ENCODE peak calls at places on chromosomes 16 and 17, in five cellular contexts. B is naive B cell, R is glutamatergic neuron, O is transverse colon, Z is NCI-H774. X is an unnamed sample.

GRCh38 chr16:50742521-50743150 is 750 bp downstream of the CYLD start:
- DNase-seq in Z (no peak), R (peak), B (peak), O (peak), X (no peak)

GRCh38 chr16:81842564-81843242 is 63.6 kb downstream of the PLCG2 start:
- DNase-seq in Z (no peak), R (no peak), B (no peak), O (no peak), X (no peak)

GRCh38 chr16:77435240-77435819 is 496 bp upstream of the ADAMTS18 start:
- DNase-seq in B (no peak), R (no peak), O (no peak), Z (no peak), X (no peak)

GRCh38 chr17:59004338-59005111 is 102.2 kb downstream of the TRIM37 start:
- DNase-seq in R (peak), Z (peak), B (peak), O (peak), X (peak)

GRCh38 chr16:88777801-88778415 is 7.1 kb downstream of the PIEZO1 start:
- DNase-seq in B (no peak), R (peak), O (no peak), Z (no peak), X (no peak)

GRCh38 chr16:73068546-73069401 is 20.8 kb upstream of the ZFHX3 start:
- DNase-seq in Z (peak), R (no peak), B (no peak), O (peak), X (peak)

GRCh38 chr17:63514974-63515373 is 8.2 kb upstream of the KCNH6 start:
- DNase-seq in R (no peak), Z (no peak), O (no peak), B (no peak), X (no peak)

GRCh38 chr17:633641-634091 is 81.0 kb downstream of the VPS53 start:
- DNase-seq in Z (no peak), O (no peak), R (no peak), B (no peak), X (no peak)

GRCh38 chr17:77959926-77960521 is 1.5 kb downstream of the TNRC6C start:
- DNase-seq in R (no peak), B (no peak), O (no peak), Z (no peak), X (no peak)

GRCh38 chr17:50621562-50621961 is 13.1 kb upstream of the ABCC3 start:
- DNase-seq in R (no peak), Z (peak), B (no peak), O (no peak), X (no peak)

GRCh38 chr17:78394209-78394608 is 15.8 kb downstream of the PGS1 start:
- DNase-seq in O (no peak), R (no peak), B (no peak), Z (peak), X (peak)

GRCh38 chr17:42153919-42154491 is 784 bp downstream of the RAB5C start:
- DNase-seq in O (no peak), Z (no peak), R (no peak), B (no peak), X (no peak)

GRCh38 chr17:43814714-43815113 is 18.2 kb downstream of the MPP3 start:
- DNase-seq in Z (no peak), O (no peak), R (no peak), B (no peak), X (no peak)

GRCh38 chr17:77836557-77837041 is 121.9 kb upstream of the TNRC6C start:
- DNase-seq in O (no peak), B (no peak), Z (no peak), R (no peak), X (peak)

GRCh38 chr17:1232786-1233185 is 37.5 kb upstream of the BHLHA9 start:
- DNase-seq in R (no peak), O (no peak), B (no peak), Z (no peak), X (no peak)

GRCh38 chr17:74736423-74737298 is at the start of gene RAB37:
- DNase-seq in R (peak), B (peak), Z (no peak), O (peak), X (no peak)

GRCh38 chr17:44607836-44608690 is 48.2 kb upstream of the MEIOC start:
- DNase-seq in B (no peak), Z (peak), R (no peak), O (no peak), X (no peak)

GRCh38 chr16:88459366-88460055 is 6.4 kb downstream of the ZFPM1 start:
- DNase-seq in Z (no peak), R (no peak), B (no peak), O (no peak), X (no peak)

GRCh38 chr17:17892009-17892408 is 55.2 kb upstream of the SREBF1 start:
- DNase-seq in B (no peak), R (no peak), Z (no peak), O (no peak), X (peak)

GRCh38 chr16:70749006-70749678 is 51.8 kb downstream of the VAC14 start:
- DNase-seq in R (no peak), O (peak), B (no peak), Z (no peak), X (no peak)

GRCh38 chr17:78748730-78749317 is 33.2 kb downstream of the CYTH1 start:
- DNase-seq in O (peak), Z (no peak), R (no peak), B (peak), X (no peak)

GRCh38 chr16:8571061-8571596 is 19.2 kb downstream of the TMEM114 start:
- DNase-seq in O (no peak), R (no peak), B (no peak), Z (peak), X (no peak)

GRCh38 chr17:42413464-42414040 is 9.5 kb downstream of the CAVIN1 start:
- DNase-seq in O (no peak), Z (no peak), R (no peak), B (no peak), X (no peak)

GRCh38 chr17:55264273-55264639 is 504 bp upstream of the HLF start:
- DNase-seq in B (no peak), O (no peak), Z (no peak), R (no peak), X (no peak)

GRCh38 chr17:7916799-7917198 is 710 bp upstream of the RNF227 start:
- DNase-seq in B (no peak), O (no peak), Z (no peak), R (no peak), X (no peak)

GRCh38 chr16:2237552-2238395 is 1.5 kb downstream of the DNASE1L2 start:
- DNase-seq in B (no peak), Z (no peak), R (no peak), O (no peak), X (no peak)

GRCh38 chr17:63588797-63589196 is 11.9 kb upstream of the TACO1 start:
- DNase-seq in R (no peak), O (no peak), Z (no peak), B (no peak), X (no peak)

GRCh38 chr17:45006927-45007461 is 38.9 kb upstream of the C1QL1 start:
- DNase-seq in R (no peak), O (no peak), B (no peak), Z (no peak), X (no peak)

GRCh38 chr17:80265205-80266068 is 4.8 kb downstream of the RNF213 start:
- DNase-seq in B (no peak), R (no peak), O (no peak), Z (no peak), X (no peak)

GRCh38 chr16:11059588-11059987 is 115.2 kb downstream of the CLEC16A start:
- DNase-seq in R (no peak), O (no peak), B (no peak), Z (no peak), X (no peak)

GRCh38 chr17:77285594-77286390 is 145.0 kb downstream of the SEC14L1 start:
- DNase-seq in B (no peak), Z (no peak), O (peak), R (no peak), X (no peak)